ENCODE peak calls at places on chromosome 17, in seven cellular contexts. A is fibroblast of lung, M is PC-3, C is fibroblast of mammary gland, K is HFF-Myc, S is astrocyte, F is B cell. L is an unnamed sample.

GRCh38 chr17:21689604-21690003 is 2.7 kb upstream of the KCNJ18 start:
- DNase-seq in C (peak), F (no peak), A (peak), M (peak), K (no peak), S (peak), L (peak)

GRCh38 chr17:82113941-82114340 is 15.9 kb upstream of the FASN start:
- DNase-seq in S (no peak), C (no peak), F (no peak), K (no peak), A (no peak), M (no peak), L (no peak)

GRCh38 chr17:74864297-74864865 is 4.7 kb upstream of the GRIN2C start:
- DNase-seq in M (no peak), F (no peak), C (no peak), A (no peak), K (no peak), S (no peak), L (no peak)

GRCh38 chr17:5097101-5097834 is 14.4 kb downstream of the ZNF232 start:
- DNase-seq in S (no peak), C (no peak), K (no peak), A (no peak), F (peak), M (no peak), L (no peak)

GRCh38 chr17:59010026-59010425 is 96.7 kb downstream of the TRIM37 start:
- DNase-seq in A (no peak), C (no peak), F (no peak), M (no peak), K (no peak), S (peak), L (no peak)

GRCh38 chr17:9200699-9201359 is 179.5 kb downstream of the NTN1 start:
- DNase-seq in F (peak), S (no peak), A (no peak), K (no peak), M (no peak), C (no peak), L (no peak)

GRCh38 chr17:16878547-16879100 is 93.3 kb downstream of the TNFRSF13B start:
- DNase-seq in A (no peak), S (no peak), C (no peak), K (no peak), M (no peak), F (no peak), L (no peak)

GRCh38 chr17:40705567-40705966 is 2.0 kb upstream of the KRT24 start:
- DNase-seq in F (no peak), A (no peak), C (no peak), S (no peak), K (no peak), M (no peak), L (no peak)

GRCh38 chr17:7191571-7192270 is 12.6 kb upstream of the ASGR1 start:
- DNase-seq in F (no peak), A (no peak), M (peak), S (no peak), K (no peak), C (peak), L (no peak)

GRCh38 chr17:43942286-43942685 is at the start of gene PPY:
- DNase-seq in C (no peak), S (no peak), K (no peak), A (no peak), F (no peak), M (no peak), L (no peak)

GRCh38 chr17:43945074-43945824 is 3.0 kb upstream of the PPY start:
- DNase-seq in F (no peak), K (no peak), M (no peak), C (peak), A (peak), S (peak), L (peak)

GRCh38 chr17:43940630-43941029 is 1.6 kb downstream of the PPY start:
- DNase-seq in M (peak), C (no peak), S (no peak), F (no peak), K (no peak), A (peak), L (peak)

GRCh38 chr17:43946766-43947165 is 4.5 kb upstream of the PPY start:
- DNase-seq in C (no peak), M (no peak), A (no peak), F (no peak), S (no peak), K (no peak), L (no peak)

GRCh38 chr17:43943769-43944418 is 1.6 kb upstream of the PPY start:
- DNase-seq in S (peak), A (peak), M (peak), K (no peak), F (peak), C (peak), L (peak)
- TF ChIP-seq CTCF in S (peak), A (peak), M (peak), K (peak), F (peak), C (peak), L (peak)

GRCh38 chr17:73840829-73841228 is 196.6 kb upstream of the SDK2 start:
- DNase-seq in C (no peak), F (no peak), K (no peak), A (no peak), S (no peak), M (no peak), L (no peak)

GRCh38 chr17:73838815-73839214 is 194.6 kb upstream of the SDK2 start:
- DNase-seq in A (no peak), S (no peak), C (no peak), M (no peak), F (no peak), K (no peak), L (no peak)

GRCh38 chr17:73835605-73836004 is 191.4 kb upstream of the SDK2 start:
- DNase-seq in A (no peak), M (no peak), C (no peak), F (no peak), K (no peak), S (no peak), L (no peak)

GRCh38 chr17:73841431-73842060 is 197.3 kb upstream of the SDK2 start:
- DNase-seq in A (peak), F (no peak), M (peak), K (no peak), S (no peak), C (peak), L (no peak)
- TF ChIP-seq CTCF in A (no peak), F (no peak), M (peak), K (peak), S (peak), C (peak), L (no peak)

GRCh38 chr17:29649359-29649758 is 26.6 kb upstream of the CORO6 start:
- DNase-seq in C (no peak), M (no peak), K (no peak), S (no peak), F (no peak), A (no peak), L (no peak)
- TF ChIP-seq CTCF in C (no peak), M (no peak), K (no peak), S (no peak), F (no peak), A (no peak), L (no peak)

GRCh38 chr17:52710363-52710901 is 551.9 kb upstream of the CA10 start:
- DNase-seq in S (no peak), F (no peak), K (no peak), A (no peak), M (no peak), C (no peak), L (no peak)
- TF ChIP-seq CTCF in S (no peak), F (no peak), K (no peak), A (no peak), M (no peak), C (no peak), L (no peak)

DNA sequence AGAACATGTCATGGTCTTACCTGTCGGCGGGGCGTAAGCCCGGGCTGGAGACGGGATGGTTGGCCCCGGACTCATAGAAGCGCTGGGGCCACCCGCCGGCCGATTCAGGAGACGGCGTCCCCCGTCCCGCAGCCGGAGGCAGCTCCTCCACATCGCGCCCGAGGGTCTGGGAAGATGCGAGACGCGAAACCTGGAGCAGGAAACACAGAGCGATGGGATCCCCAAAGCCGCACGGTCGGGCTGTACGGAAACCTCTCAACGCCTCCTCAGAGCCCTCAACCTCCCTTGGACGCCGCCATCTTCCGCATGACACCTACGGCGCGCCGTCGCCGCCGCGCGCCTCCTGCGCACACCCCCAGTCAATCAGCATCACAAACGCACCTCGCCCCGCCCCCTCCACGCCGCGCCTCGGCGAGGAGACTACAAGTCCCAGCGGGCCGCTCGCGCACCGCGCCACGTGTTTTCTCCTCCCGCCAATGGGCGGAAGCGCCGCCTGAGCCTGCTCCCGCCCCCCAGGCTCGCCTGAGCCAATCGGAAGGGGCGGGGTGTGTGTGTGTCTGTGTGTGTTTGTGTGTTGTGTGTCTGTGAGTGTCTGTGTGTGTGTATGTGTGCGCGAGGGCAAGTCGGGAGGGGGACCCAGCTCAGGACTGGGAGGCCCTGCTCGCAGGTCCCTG is at the start of the genes ATPAF2 and GID4:
- DNase-seq in C (peak), K (peak), A (peak), F (peak), S (peak), M (peak), L (peak)
- TF ChIP-seq CTCF in C (no peak), K (no peak), A (no peak), F (no peak), S (no peak), M (peak), L (peak)

GRCh38 chr17:32264140-32264799 is 1.4 kb upstream of the RHBDL3 start:
- DNase-seq in S (no peak), K (no peak), C (no peak), F (no peak), A (no peak), M (no peak), L (no peak)
- TF ChIP-seq CTCF in S (no peak), K (no peak), C (peak), F (no peak), A (no peak), M (no peak), L (peak)

GRCh38 chr17:2042355-2042929 is 620 bp downstream of the OVCA2 start:
- DNase-seq in K (no peak), C (peak), M (no peak), A (peak), F (no peak), S (no peak), L (no peak)
- TF ChIP-seq CTCF in K (no peak), C (peak), M (no peak), A (no peak), F (no peak), S (peak), L (no peak)

GRCh38 chr17:45720386-45720785 is 63.7 kb upstream of the CRHR1 start:
- DNase-seq in S (no peak), F (no peak), K (no peak), M (no peak), C (no peak), A (no peak), L (no peak)

GRCh38 chr17:45709889-45710288 is 74.2 kb upstream of the CRHR1 start:
- DNase-seq in M (no peak), F (no peak), A (no peak), C (no peak), K (no peak), S (no peak), L (no peak)

GRCh38 chr17:45718791-45719190 is 65.3 kb upstream of the CRHR1 start:
- DNase-seq in C (no peak), K (no peak), F (no peak), M (peak), A (no peak), S (no peak), L (peak)

GRCh38 chr17:45719335-45720071 is 64.6 kb upstream of the CRHR1 start:
- DNase-seq in A (peak), S (peak), C (peak), K (peak), M (peak), F (no peak), L (peak)

DNA sequence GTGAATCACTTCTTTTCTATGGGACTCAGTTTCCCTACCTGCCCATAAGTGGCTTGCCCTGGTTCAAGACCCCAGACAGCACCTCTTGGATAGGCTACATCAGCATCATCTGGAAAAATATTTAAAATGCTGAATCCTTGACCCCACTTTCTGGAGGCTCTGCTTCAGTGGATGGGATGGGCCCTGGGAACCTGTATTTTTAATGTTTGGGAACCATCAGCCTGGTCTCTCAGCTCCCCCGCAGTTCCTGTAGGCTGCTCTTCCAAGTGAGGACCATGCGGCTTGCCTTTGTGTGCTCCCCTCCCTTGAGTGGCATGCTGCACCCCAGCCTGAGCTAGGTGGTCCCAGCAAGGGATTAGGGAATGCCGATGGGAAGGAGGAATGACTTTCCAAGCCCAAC is 68.3 kb upstream of the CRHR1 start:
- DNase-seq in C (no peak), K (no peak), F (no peak), M (no peak), A (no peak), S (no peak), L (no peak)
- TF ChIP-seq CTCF in C (no peak), K (no peak), F (no peak), M (no peak), A (no peak), S (no peak), L (no peak)

GRCh38 chr17:29216856-29217255 is 29.8 kb upstream of the CRYBA1 start:
- DNase-seq in M (no peak), C (no peak), F (no peak), S (no peak), A (no peak), K (no peak), L (no peak)

GRCh38 chr17:29215174-29215573 is 31.5 kb upstream of the CRYBA1 start:
- DNase-seq in A (no peak), F (no peak), S (no peak), M (no peak), K (no peak), C (no peak), L (no peak)

GRCh38 chr17:29216181-29216580 is 30.5 kb upstream of the CRYBA1 start:
- DNase-seq in A (no peak), K (no peak), M (no peak), S (no peak), C (no peak), F (no peak), L (no peak)

GRCh38 chr17:29215717-29216116 is 30.9 kb upstream of the CRYBA1 start:
- DNase-seq in A (peak), C (peak), S (peak), F (no peak), M (peak), K (no peak), L (no peak)

GRCh38 chr17:29219378-29220047 is 27.1 kb upstream of the CRYBA1 start:
- DNase-seq in S (peak), F (peak), K (peak), C (peak), M (peak), A (peak), L (peak)
- TF ChIP-seq CTCF in S (peak), F (peak), K (peak), C (peak), M (peak), A (peak), L (peak)

L was measured in HFFc6.